ENCODE peak calls at places on chromosomes 5 and 9, in five cellular contexts. One of them, this sample, is unnamed.

GRCh38 chr9:136764301-136764891 is at the start of gene LCN15:
- DNase-seq in dorsolateral prefrontal cortex: peak
- DNase-seq in body of pancreas: no peak
- DNase-seq in NB4: no peak
- DNase-seq in K562: no peak
- DNase-seq in this sample: no peak

GRCh38 chr9:129557192-129558036 is 63.5 kb downstream of the C9orf50 start:
- DNase-seq in dorsolateral prefrontal cortex: no peak
- DNase-seq in body of pancreas: peak
- DNase-seq in NB4: no peak
- DNase-seq in K562: no peak
- DNase-seq in this sample: no peak

GRCh38 chr5:39009981-39010380 is 64.2 kb downstream of the RICTOR start:
- DNase-seq in dorsolateral prefrontal cortex: no peak
- DNase-seq in body of pancreas: no peak
- DNase-seq in NB4: no peak
- DNase-seq in K562: no peak
- DNase-seq in this sample: no peak

GRCh38 chr5:65927497-65928340 is 1.3 kb downstream of the ERBIN start:
- DNase-seq in dorsolateral prefrontal cortex: no peak
- DNase-seq in body of pancreas: peak
- DNase-seq in NB4: peak
- DNase-seq in K562: no peak
- DNase-seq in this sample: no peak

GRCh38 chr5:34684281-34684979 is 28.3 kb downstream of the RAI14 start:
- DNase-seq in dorsolateral prefrontal cortex: no peak
- DNase-seq in body of pancreas: peak
- DNase-seq in NB4: no peak
- DNase-seq in K562: no peak
- DNase-seq in this sample: no peak

GRCh38 chr9:117643288-117643654 is 60.9 kb upstream of the TLR4 start:
- DNase-seq in dorsolateral prefrontal cortex: no peak
- DNase-seq in body of pancreas: no peak
- DNase-seq in NB4: no peak
- DNase-seq in K562: no peak
- DNase-seq in this sample: no peak

GRCh38 chr9:131837316-131837715 is 97.4 kb upstream of the RAPGEF1 start:
- DNase-seq in dorsolateral prefrontal cortex: no peak
- DNase-seq in body of pancreas: peak
- DNase-seq in NB4: no peak
- DNase-seq in K562: peak
- DNase-seq in this sample: peak

GRCh38 chr5:10453564-10453963 is 11.9 kb downstream of the ROPN1L start:
- DNase-seq in dorsolateral prefrontal cortex: no peak
- DNase-seq in body of pancreas: no peak
- DNase-seq in NB4: no peak
- DNase-seq in K562: no peak
- DNase-seq in this sample: no peak

GRCh38 chr9:3464033-3464638 is 61.7 kb downstream of the RFX3 start:
- DNase-seq in dorsolateral prefrontal cortex: no peak
- DNase-seq in body of pancreas: no peak
- DNase-seq in NB4: no peak
- DNase-seq in K562: no peak
- DNase-seq in this sample: no peak

GRCh38 chr9:136160939-136161610 is 42.4 kb upstream of the TMEM250 start:
- DNase-seq in dorsolateral prefrontal cortex: no peak
- DNase-seq in body of pancreas: no peak
- DNase-seq in NB4: no peak
- DNase-seq in K562: no peak
- DNase-seq in this sample: no peak

GRCh38 chr5:73486119-73486899 is 11.9 kb upstream of the BTF3 start:
- DNase-seq in dorsolateral prefrontal cortex: no peak
- DNase-seq in body of pancreas: no peak
- DNase-seq in NB4: no peak
- DNase-seq in K562: no peak
- DNase-seq in this sample: no peak

GRCh38 chr5:86626149-86626548 is 8.4 kb downstream of the COX7C start:
- DNase-seq in dorsolateral prefrontal cortex: no peak
- DNase-seq in body of pancreas: no peak
- DNase-seq in NB4: no peak
- DNase-seq in K562: no peak
- DNase-seq in this sample: no peak

GRCh38 chr9:110303136-110303535 is 34.5 kb downstream of the TXNDC8 start:
- DNase-seq in dorsolateral prefrontal cortex: no peak
- DNase-seq in body of pancreas: no peak
- DNase-seq in NB4: peak
- DNase-seq in K562: no peak
- DNase-seq in this sample: no peak

GRCh38 chr9:71918419-71918818 is 7.0 kb downstream of the C9orf85 start:
- DNase-seq in dorsolateral prefrontal cortex: no peak
- DNase-seq in body of pancreas: no peak
- DNase-seq in NB4: no peak
- DNase-seq in K562: no peak
- DNase-seq in this sample: no peak

GRCh38 chr9:71916834-71917534 is 5.5 kb downstream of the C9orf85 start:
- DNase-seq in dorsolateral prefrontal cortex: no peak
- DNase-seq in body of pancreas: no peak
- DNase-seq in NB4: no peak
- DNase-seq in K562: no peak
- DNase-seq in this sample: no peak

GRCh38 chr9:71924576-71924975 is 13.1 kb downstream of the C9orf85 start:
- DNase-seq in dorsolateral prefrontal cortex: no peak
- DNase-seq in body of pancreas: no peak
- DNase-seq in NB4: no peak
- DNase-seq in K562: no peak
- DNase-seq in this sample: no peak

GRCh38 chr9:71920456-71921189 is 9.2 kb downstream of the C9orf85 start:
- DNase-seq in dorsolateral prefrontal cortex: no peak
- DNase-seq in body of pancreas: no peak
- DNase-seq in NB4: no peak
- DNase-seq in K562: no peak
- DNase-seq in this sample: no peak

GRCh38 chr9:71921190-71921814 is 9.9 kb downstream of the C9orf85 start:
- DNase-seq in dorsolateral prefrontal cortex: no peak
- DNase-seq in body of pancreas: no peak
- DNase-seq in NB4: no peak
- DNase-seq in K562: no peak
- DNase-seq in this sample: no peak
- H3K4me3 ChIP-seq in dorsolateral prefrontal cortex: no peak
- H3K4me3 ChIP-seq in body of pancreas: no peak
- H3K4me3 ChIP-seq in NB4: no peak
- H3K4me3 ChIP-seq in K562: no peak
- H3K4me3 ChIP-seq in this sample: no peak

DNA sequence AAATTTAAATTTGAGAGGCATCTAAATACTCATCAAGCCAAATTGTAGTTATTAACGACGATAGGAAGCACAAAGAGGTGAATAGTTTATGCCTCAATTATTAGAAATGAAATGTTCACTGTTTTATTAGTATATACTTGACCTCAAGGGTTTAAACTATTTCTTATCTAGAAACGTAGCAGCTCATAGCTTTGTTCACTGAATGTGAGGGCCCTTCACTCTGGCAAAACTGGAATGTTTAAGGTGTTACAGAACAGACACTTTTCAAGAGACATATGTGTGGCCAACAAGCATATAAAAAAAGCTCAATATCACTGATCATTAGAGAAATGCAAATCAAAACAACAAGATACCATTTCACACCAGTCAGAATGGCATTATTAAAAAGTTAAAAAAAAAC is 151.2 kb upstream of the KCNN2 start:
- DNase-seq in dorsolateral prefrontal cortex: no peak
- DNase-seq in body of pancreas: no peak
- DNase-seq in NB4: no peak
- DNase-seq in K562: no peak
- DNase-seq in this sample: no peak
- TF ChIP-seq CTCF in dorsolateral prefrontal cortex: no peak
- TF ChIP-seq CTCF in body of pancreas: no peak
- TF ChIP-seq CTCF in NB4: no peak
- TF ChIP-seq CTCF in K562: no peak
- TF ChIP-seq CTCF in this sample: no peak

DNA sequence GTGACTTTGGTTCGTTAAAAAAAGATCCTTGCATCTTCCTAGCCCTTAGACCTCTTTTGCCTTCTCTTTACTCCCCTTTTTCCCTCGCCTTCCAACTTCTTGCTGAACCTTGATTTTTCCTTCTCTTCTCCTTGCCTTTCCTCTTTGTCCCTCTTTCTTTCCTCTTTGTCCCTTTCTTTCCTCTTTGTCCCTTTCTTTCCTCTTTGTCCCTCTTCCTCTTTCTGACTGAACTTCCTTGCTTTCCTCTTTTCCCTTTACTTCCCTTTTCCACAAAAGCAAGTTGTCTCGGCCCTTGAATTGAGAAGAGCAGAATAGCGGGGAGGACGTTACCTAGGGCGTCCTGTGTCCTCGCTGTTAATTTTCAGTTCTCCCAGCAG is 1.4 kb upstream of the MLLT3 start:
- DNase-seq in dorsolateral prefrontal cortex: no peak
- DNase-seq in body of pancreas: no peak
- DNase-seq in NB4: peak
- DNase-seq in K562: no peak
- DNase-seq in this sample: no peak
- H3K4me3 ChIP-seq in dorsolateral prefrontal cortex: peak
- H3K4me3 ChIP-seq in body of pancreas: peak
- H3K4me3 ChIP-seq in NB4: peak
- H3K4me3 ChIP-seq in K562: no peak
- H3K4me3 ChIP-seq in this sample: peak

DNA sequence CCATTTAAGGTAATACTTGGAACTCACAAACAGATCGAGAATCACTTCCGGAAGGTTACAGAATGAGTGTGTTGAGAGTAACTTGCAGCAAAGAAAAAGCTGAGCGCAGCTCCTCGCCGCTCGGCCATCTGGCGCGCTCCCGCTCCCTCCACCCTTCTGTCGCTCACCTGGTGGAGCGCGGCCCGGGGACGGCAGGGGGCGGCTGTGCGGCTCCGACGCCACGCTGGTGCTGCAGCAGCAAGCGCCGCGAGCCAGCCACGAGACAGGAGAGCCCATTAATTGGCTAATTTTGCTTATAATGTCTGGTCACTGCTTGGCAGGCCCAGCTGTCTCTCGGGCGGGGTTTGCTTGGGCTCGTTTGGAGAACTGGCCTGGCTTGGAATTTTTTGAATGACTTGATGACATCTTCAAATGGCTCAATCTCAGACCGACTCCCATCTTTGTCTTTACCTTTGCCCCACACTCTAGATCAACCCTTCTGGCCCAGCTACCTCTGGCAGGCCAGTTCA is 601.8 kb downstream of the CCDC171 start:
- DNase-seq in dorsolateral prefrontal cortex: no peak
- DNase-seq in body of pancreas: peak
- DNase-seq in NB4: peak
- DNase-seq in K562: no peak
- DNase-seq in this sample: no peak
- TF ChIP-seq CTCF in dorsolateral prefrontal cortex: no peak
- TF ChIP-seq CTCF in body of pancreas: peak
- TF ChIP-seq CTCF in NB4: peak
- TF ChIP-seq CTCF in K562: no peak
- TF ChIP-seq CTCF in this sample: peak

This sample was measured in LNCaP clone FGC.